ENCODE peak calls at places on chromosomes 2 and 18, in five cellular contexts. H, Z, J, L and S are unnamed samples. For H3K27me3, the result is how much of the 10 kb centered on the place peaks cover.

GRCh38 chr2:192499476-192499875 is 304.7 kb upstream of the TMEFF2 start:
- DNase-seq in H (no peak), J (no peak), L (no peak), Z (no peak), S (no peak)

GRCh38 chr2:73915437-73915993 is 11.2 kb upstream of the DGUOK start:
- DNase-seq in H (no peak), L (no peak), Z (no peak), J (no peak), S (peak)

GRCh38 chr2:198016244-198016643 is 211.9 kb downstream of the PLCL1 start:
- DNase-seq in Z (no peak), J (no peak), L (no peak), H (no peak), S (no peak)

GRCh38 chr18:42765225-42765624 is 350.3 kb downstream of the RIT2 start:
- DNase-seq in Z (no peak), J (no peak), L (no peak), H (no peak), S (no peak)

GRCh38 chr2:109148991-109149645 is 20.1 kb downstream of the SH3RF3 start:
- DNase-seq in H (no peak), J (no peak), L (no peak), Z (no peak), S (no peak)

GRCh38 chr18:22563098-22563707 is 145.5 kb upstream of the CTAGE1 start:
- DNase-seq in J (peak), H (no peak), Z (peak), L (no peak), S (no peak)

GRCh38 chr2:241774419-241775222 is 2.0 kb upstream of the GAL3ST2 start:
- DNase-seq in H (no peak), J (no peak), Z (no peak), L (peak), S (peak)

GRCh38 chr2:101770672-101771071 is 73.2 kb downstream of the MAP4K4 start:
- DNase-seq in H (no peak), Z (no peak), J (peak), L (no peak), S (no peak)

GRCh38 chr18:9535430-9535972 is 60.2 kb downstream of the RALBP1 start:
- DNase-seq in H (no peak), L (no peak), J (no peak), Z (peak), S (no peak)

GRCh38 chr2:114769991-114770390 is 327.6 kb downstream of the DPP10 start:
- DNase-seq in J (no peak), H (no peak), Z (no peak), L (no peak), S (no peak)

GRCh38 chr2:74461187-74462053 is 3.2 kb downstream of the WBP1 start:
- DNase-seq in Z (no peak), J (peak), L (peak), H (no peak), S (no peak)

GRCh38 chr2:97969466-97970067 is 26.2 kb downstream of the TMEM131 start:
- DNase-seq in L (no peak), J (no peak), H (no peak), Z (no peak), S (no peak)

GRCh38 chr18:79495591-79496071 is 99.9 kb downstream of the NFATC1 start:
- DNase-seq in Z (no peak), L (peak), H (no peak), J (peak), S (peak)

GRCh38 chr2:216505133-216506106 is 6.8 kb downstream of the RPL37A start:
- DNase-seq in L (no peak), H (no peak), J (no peak), Z (no peak), S (no peak)

GRCh38 chr18:3453540-3454364 is 3.8 kb downstream of the TGIF1 start:
- DNase-seq in H (peak), J (peak), Z (peak), L (peak), S (peak)

GRCh38 chr18:7812431-7813063 is 245.4 kb downstream of the PTPRM start:
- DNase-seq in J (no peak), H (no peak), Z (no peak), L (no peak), S (no peak)

GRCh38 chr2:98025481-98026037 is 29.8 kb upstream of the TMEM131 start:
- DNase-seq in L (no peak), Z (no peak), J (no peak), H (no peak), S (no peak)

GRCh38 chr18:35514283-35514682 is 16.5 kb upstream of the INO80C start:
- DNase-seq in L (no peak), Z (no peak), J (no peak), H (no peak), S (no peak)

GRCh38 chr2:240203842-240204270 is 63.4 kb upstream of the OTOS start:
- DNase-seq in H (no peak), L (peak), Z (no peak), J (no peak), S (peak)

GRCh38 chr2:26523750-26524149 is 45.8 kb upstream of the OTOF start:
- DNase-seq in H (no peak), J (no peak), Z (no peak), L (peak), S (peak)

GRCh38 chr18:28834889-28835288 is 658.0 kb upstream of the CDH2 start:
- DNase-seq in L (no peak), J (no peak), H (no peak), Z (no peak), S (no peak)

GRCh38 chr2:232873292-232873908 is 3.3 kb downstream of the SNORC start:
- DNase-seq in J (no peak), Z (no peak), L (no peak), H (no peak), S (peak)

GRCh38 chr18:73614812-73615211 is 532.8 kb downstream of the FBXO15 start:
- DNase-seq in Z (no peak), L (no peak), J (no peak), H (no peak), S (no peak)

GRCh38 chr2:98269830-98270229 is 76.4 kb upstream of the CNGA3 start:
- DNase-seq in L (no peak), J (no peak), Z (no peak), H (no peak), S (no peak)

GRCh38 chr2:195337597-195337996 is 319.4 kb upstream of the SLC39A10 start:
- DNase-seq in J (no peak), L (no peak), Z (no peak), H (no peak), S (no peak)

DNA sequence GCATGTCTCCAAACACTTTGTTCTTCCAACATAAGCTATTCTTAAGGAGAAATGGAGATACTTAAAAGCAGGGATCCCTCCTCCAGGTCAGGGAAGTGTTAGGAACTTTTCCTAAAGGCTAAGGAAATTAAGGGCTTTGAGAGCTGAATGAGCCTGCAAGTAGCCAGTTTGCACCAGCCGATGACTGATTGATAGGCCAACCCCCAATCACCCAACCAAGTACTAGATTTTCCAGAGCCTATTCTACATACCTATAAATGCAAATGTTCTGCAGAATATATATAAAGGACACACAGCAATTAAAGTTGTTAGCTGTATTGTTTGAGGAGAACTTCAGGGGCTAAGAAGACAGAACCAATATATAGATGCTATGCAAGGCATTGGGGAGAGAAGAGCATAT is 547.6 kb downstream of the NRXN1 start:
- DNase-seq in L (no peak), Z (no peak), J (no peak), H (no peak), S (no peak)
- H3K27ac ChIP-seq in L (no peak), Z (no peak), J (no peak), H (no peak), S (no peak)

GRCh38 chr2:46913471-46914381 is 1.9 kb downstream of the MCFD2 start:
- DNase-seq in J (peak), H (peak), L (no peak), Z (no peak), S (peak)
- TF ChIP-seq POLR2A in J (peak), H (no peak), L (no peak), Z (no peak), S (no peak)

GRCh38 chr2:121212661-121213325 is 72.2 kb downstream of the TFCP2L1 start:
- DNase-seq in L (peak), Z (no peak), J (no peak), H (no peak), S (no peak)

GRCh38 chr2:121213386-121213785 is 71.6 kb downstream of the TFCP2L1 start:
- DNase-seq in Z (no peak), J (no peak), H (no peak), L (peak), S (no peak)

GRCh38 chr2:121211689-121212151 is 73.3 kb downstream of the TFCP2L1 start:
- DNase-seq in J (no peak), L (peak), H (no peak), Z (no peak), S (no peak)

GRCh38 chr2:121211251-121211650 is 73.8 kb downstream of the TFCP2L1 start:
- DNase-seq in J (peak), Z (no peak), L (peak), H (no peak), S (no peak)

GRCh38 chr2:121214296-121214695 is 70.7 kb downstream of the TFCP2L1 start:
- DNase-seq in L (peak), H (no peak), J (no peak), Z (no peak), S (no peak)
- H3K27me3 ChIP-seq in L (under half), H (under half), J (under half), Z (under half), S (under half)

DNA sequence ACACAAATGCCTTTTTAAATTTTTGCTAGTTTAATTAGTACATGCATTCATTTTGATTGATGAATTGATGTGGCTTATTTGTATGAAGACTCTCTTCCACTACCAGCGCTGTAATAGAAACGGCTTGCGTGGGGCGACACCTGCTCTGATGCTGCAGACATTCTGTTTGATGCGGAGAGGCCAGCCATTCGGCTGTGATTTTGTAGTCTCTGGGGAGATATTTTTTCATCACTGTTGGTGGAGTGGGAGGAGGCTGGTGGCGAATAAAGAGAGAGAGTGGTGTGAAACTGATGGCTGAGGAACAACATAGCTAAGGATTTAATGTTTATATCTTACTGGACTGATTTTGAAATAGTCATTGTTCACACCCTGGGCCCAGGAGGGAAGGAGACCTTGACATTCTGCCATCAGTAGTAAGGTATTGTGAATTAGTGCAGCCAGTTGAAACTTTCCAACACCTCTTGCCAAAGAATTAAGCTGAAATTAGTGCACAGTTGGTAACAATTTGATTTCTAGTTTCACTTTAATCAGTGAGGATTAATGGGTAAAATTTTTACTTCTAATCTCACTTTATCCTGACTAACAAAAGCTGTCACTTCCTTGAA is 224.1 kb downstream of the MTX2 start:
- DNase-seq in L (no peak), J (no peak), Z (peak), H (no peak), S (no peak)
- H3K27ac ChIP-seq in L (no peak), J (no peak), Z (peak), H (no peak), S (peak)

DNA sequence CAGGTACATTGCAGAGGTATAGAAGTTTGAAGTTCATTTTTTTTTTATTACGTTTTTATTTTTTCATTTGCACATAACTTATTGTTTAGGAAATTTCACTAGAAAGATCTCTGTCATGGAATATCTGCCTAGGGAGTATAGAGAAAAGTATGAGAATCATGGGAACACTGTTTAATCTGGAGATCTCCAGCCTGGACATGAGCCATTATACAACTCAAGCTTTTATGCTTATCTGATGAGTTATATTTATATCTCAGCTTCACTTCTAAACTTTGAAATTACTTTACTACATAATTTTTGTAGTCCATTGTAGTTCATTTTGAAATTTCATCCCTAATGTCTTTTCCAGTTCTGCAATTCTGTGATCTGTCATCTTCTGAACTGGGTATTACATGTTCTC is 515.6 kb downstream of the ERBB4 start:
- DNase-seq in L (no peak), Z (no peak), H (no peak), J (no peak), S (no peak)
- TF ChIP-seq POLR2A in L (no peak), Z (no peak), H (no peak), J (no peak), S (no peak)